ENCODE peak calls at places on chromosomes 11 and 22, in six cellular contexts. One of them, this sample, is unnamed.

GRCh38 chr11:64226507-64227051 is 505 bp downstream of the NUDT22 start:
- DNase-seq in T-helper 17 cell: peak
- DNase-seq in T-helper 1 cell: no peak
- DNase-seq in NCI-H1092: peak
- DNase-seq in GM23248: peak
- DNase-seq in effector CD4-positive, alpha-beta T cell: peak
- DNase-seq in this sample: peak

GRCh38 chr11:45045692-45046471 is 95.2 kb upstream of the TP53I11 start:
- DNase-seq in NCI-H1092: no peak
- DNase-seq in GM23248: peak
- DNase-seq in T-helper 17 cell: no peak
- DNase-seq in effector CD4-positive, alpha-beta T cell: no peak
- DNase-seq in T-helper 1 cell: no peak
- DNase-seq in this sample: no peak

GRCh38 chr11:35247428-35247827 is 108.5 kb downstream of the CD44 start:
- DNase-seq in GM23248: no peak
- DNase-seq in T-helper 17 cell: peak
- DNase-seq in T-helper 1 cell: peak
- DNase-seq in effector CD4-positive, alpha-beta T cell: peak
- DNase-seq in NCI-H1092: no peak
- DNase-seq in this sample: no peak

GRCh38 chr22:23256986-23257888 is 76.9 kb downstream of the BCR start:
- DNase-seq in T-helper 17 cell: no peak
- DNase-seq in T-helper 1 cell: no peak
- DNase-seq in GM23248: peak
- DNase-seq in effector CD4-positive, alpha-beta T cell: no peak
- DNase-seq in NCI-H1092: no peak
- DNase-seq in this sample: peak

GRCh38 chr11:113249491-113249763 is 65.0 kb upstream of the TTC12 start:
- DNase-seq in effector CD4-positive, alpha-beta T cell: no peak
- DNase-seq in T-helper 1 cell: no peak
- DNase-seq in T-helper 17 cell: no peak
- DNase-seq in NCI-H1092: no peak
- DNase-seq in GM23248: peak
- DNase-seq in this sample: no peak

GRCh38 chr11:134541951-134542350 is 129.9 kb upstream of the B3GAT1 start:
- DNase-seq in effector CD4-positive, alpha-beta T cell: no peak
- DNase-seq in T-helper 17 cell: no peak
- DNase-seq in GM23248: no peak
- DNase-seq in NCI-H1092: no peak
- DNase-seq in T-helper 1 cell: no peak
- DNase-seq in this sample: no peak

GRCh38 chr22:46861968-46862367 is 99.5 kb downstream of the TBC1D22A start:
- DNase-seq in T-helper 1 cell: no peak
- DNase-seq in T-helper 17 cell: no peak
- DNase-seq in effector CD4-positive, alpha-beta T cell: no peak
- DNase-seq in GM23248: no peak
- DNase-seq in NCI-H1092: no peak
- DNase-seq in this sample: no peak

GRCh38 chr22:19232620-19233019 is 54.1 kb upstream of the SLC25A1 start:
- DNase-seq in GM23248: no peak
- DNase-seq in effector CD4-positive, alpha-beta T cell: no peak
- DNase-seq in T-helper 1 cell: no peak
- DNase-seq in NCI-H1092: peak
- DNase-seq in T-helper 17 cell: no peak
- DNase-seq in this sample: no peak

GRCh38 chr11:70402685-70403084 is 4.4 kb downstream of the CTTN start:
- DNase-seq in NCI-H1092: no peak
- DNase-seq in T-helper 17 cell: no peak
- DNase-seq in GM23248: no peak
- DNase-seq in effector CD4-positive, alpha-beta T cell: no peak
- DNase-seq in T-helper 1 cell: no peak
- DNase-seq in this sample: no peak

GRCh38 chr22:29663230-29663826 is 56.5 kb upstream of the CABP7 start:
- DNase-seq in T-helper 1 cell: no peak
- DNase-seq in NCI-H1092: no peak
- DNase-seq in T-helper 17 cell: no peak
- DNase-seq in GM23248: no peak
- DNase-seq in effector CD4-positive, alpha-beta T cell: no peak
- DNase-seq in this sample: no peak

GRCh38 chr11:113667801-113668200 is 38.3 kb downstream of the TMPRSS5 start:
- DNase-seq in NCI-H1092: no peak
- DNase-seq in T-helper 1 cell: no peak
- DNase-seq in T-helper 17 cell: no peak
- DNase-seq in GM23248: peak
- DNase-seq in effector CD4-positive, alpha-beta T cell: no peak
- DNase-seq in this sample: no peak

GRCh38 chr11:70842701-70843100 is 409.7 kb downstream of the SHANK2 start:
- DNase-seq in NCI-H1092: no peak
- DNase-seq in T-helper 1 cell: no peak
- DNase-seq in T-helper 17 cell: no peak
- DNase-seq in GM23248: no peak
- DNase-seq in effector CD4-positive, alpha-beta T cell: no peak
- DNase-seq in this sample: no peak

GRCh38 chr11:122187373-122188165 is 71.6 kb upstream of the BLID start:
- DNase-seq in effector CD4-positive, alpha-beta T cell: no peak
- DNase-seq in T-helper 1 cell: no peak
- DNase-seq in GM23248: no peak
- DNase-seq in NCI-H1092: no peak
- DNase-seq in T-helper 17 cell: no peak
- DNase-seq in this sample: no peak

GRCh38 chr22:39174498-39175120 is 22.1 kb upstream of the CBX7 start:
- DNase-seq in T-helper 1 cell: no peak
- DNase-seq in effector CD4-positive, alpha-beta T cell: peak
- DNase-seq in T-helper 17 cell: peak
- DNase-seq in NCI-H1092: no peak
- DNase-seq in GM23248: peak
- DNase-seq in this sample: peak

GRCh38 chr11:776459-777287 is 614 bp downstream of the GATD1 start:
- DNase-seq in T-helper 17 cell: no peak
- DNase-seq in effector CD4-positive, alpha-beta T cell: peak
- DNase-seq in NCI-H1092: no peak
- DNase-seq in GM23248: peak
- DNase-seq in T-helper 1 cell: no peak
- DNase-seq in this sample: no peak

GRCh38 chr22:46088541-46089311 is 61.6 kb upstream of the PPARA start:
- DNase-seq in GM23248: peak
- DNase-seq in T-helper 17 cell: no peak
- DNase-seq in T-helper 1 cell: no peak
- DNase-seq in effector CD4-positive, alpha-beta T cell: no peak
- DNase-seq in NCI-H1092: no peak
- DNase-seq in this sample: no peak

GRCh38 chr11:112241486-112241885 is 15.3 kb downstream of the PTS start:
- DNase-seq in T-helper 17 cell: no peak
- DNase-seq in effector CD4-positive, alpha-beta T cell: no peak
- DNase-seq in NCI-H1092: no peak
- DNase-seq in GM23248: peak
- DNase-seq in T-helper 1 cell: no peak
- DNase-seq in this sample: no peak

GRCh38 chr11:69563946-69564780 is 76.8 kb upstream of the CCND1 start:
- DNase-seq in effector CD4-positive, alpha-beta T cell: no peak
- DNase-seq in NCI-H1092: no peak
- DNase-seq in T-helper 1 cell: no peak
- DNase-seq in T-helper 17 cell: no peak
- DNase-seq in GM23248: peak
- DNase-seq in this sample: no peak

GRCh38 chr22:37161442-37161841 is 11.7 kb upstream of the IL2RB start:
- DNase-seq in T-helper 1 cell: no peak
- DNase-seq in NCI-H1092: no peak
- DNase-seq in T-helper 17 cell: no peak
- DNase-seq in GM23248: peak
- DNase-seq in effector CD4-positive, alpha-beta T cell: no peak
- DNase-seq in this sample: no peak

GRCh38 chr11:111378773-111379499 is at the start of gene POU2AF1:
- DNase-seq in GM23248: peak
- DNase-seq in T-helper 17 cell: peak
- DNase-seq in T-helper 1 cell: peak
- DNase-seq in effector CD4-positive, alpha-beta T cell: peak
- DNase-seq in NCI-H1092: no peak
- DNase-seq in this sample: no peak

GRCh38 chr11:107856981-107857517 is 1.5 kb downstream of the SLC35F2 start:
- DNase-seq in effector CD4-positive, alpha-beta T cell: no peak
- DNase-seq in NCI-H1092: no peak
- DNase-seq in GM23248: peak
- DNase-seq in T-helper 17 cell: no peak
- DNase-seq in T-helper 1 cell: no peak
- DNase-seq in this sample: peak

GRCh38 chr11:126113515-126113957 is 50.9 kb upstream of the CDON start:
- DNase-seq in GM23248: peak
- DNase-seq in T-helper 17 cell: no peak
- DNase-seq in effector CD4-positive, alpha-beta T cell: no peak
- DNase-seq in NCI-H1092: peak
- DNase-seq in T-helper 1 cell: no peak
- DNase-seq in this sample: peak

GRCh38 chr11:36724742-36725387 is 126.8 kb upstream of the RAG2 start:
- DNase-seq in effector CD4-positive, alpha-beta T cell: no peak
- DNase-seq in GM23248: no peak
- DNase-seq in T-helper 17 cell: no peak
- DNase-seq in T-helper 1 cell: no peak
- DNase-seq in NCI-H1092: no peak
- DNase-seq in this sample: no peak

GRCh38 chr22:49807780-49808708 is 19.6 kb downstream of the BRD1 start:
- DNase-seq in NCI-H1092: no peak
- DNase-seq in T-helper 1 cell: no peak
- DNase-seq in GM23248: no peak
- DNase-seq in T-helper 17 cell: no peak
- DNase-seq in effector CD4-positive, alpha-beta T cell: peak
- DNase-seq in this sample: no peak

GRCh38 chr11:46277623-46278386 is at the start of gene CREB3L1:
- DNase-seq in T-helper 1 cell: no peak
- DNase-seq in NCI-H1092: no peak
- DNase-seq in T-helper 17 cell: no peak
- DNase-seq in effector CD4-positive, alpha-beta T cell: no peak
- DNase-seq in GM23248: peak
- DNase-seq in this sample: peak

GRCh38 chr22:45885941-45886395 is 91.0 kb downstream of the WNT7B start:
- DNase-seq in T-helper 1 cell: no peak
- DNase-seq in T-helper 17 cell: no peak
- DNase-seq in GM23248: no peak
- DNase-seq in NCI-H1092: no peak
- DNase-seq in effector CD4-positive, alpha-beta T cell: no peak
- DNase-seq in this sample: peak

GRCh38 chr11:122100222-122101080 is 15.6 kb downstream of the BLID start:
- DNase-seq in GM23248: peak
- DNase-seq in NCI-H1092: peak
- DNase-seq in T-helper 1 cell: no peak
- DNase-seq in T-helper 17 cell: no peak
- DNase-seq in effector CD4-positive, alpha-beta T cell: no peak
- DNase-seq in this sample: peak

This sample was measured in left colon.